ENCODE peak calls at places on chromosomes 11 and 22, in five cellular contexts. T is HCT116, X is hepatocyte, Q is left ventricle myocardium inferior, R is upper lobe of right lung. I is an unnamed sample. For H3K36me3, the result is how much of the 10 kb centered on the place peaks cover.

GRCh38 chr11:112745958-112746357 is 215.3 kb upstream of the NCAM1 start:
- DNase-seq in R (no peak), T (no peak), X (no peak), Q (no peak), I (no peak)

GRCh38 chr11:44264126-44264749 is 45.7 kb downstream of the ALX4 start:
- DNase-seq in T (no peak), R (no peak), Q (no peak), X (no peak), I (no peak)

GRCh38 chr22:18994056-18994455 is 58.0 kb upstream of the PRODH start:
- DNase-seq in X (no peak), Q (no peak), R (no peak), T (no peak), I (no peak)

GRCh38 chr22:24466831-24467249 is 28.3 kb upstream of the UPB1 start:
- DNase-seq in R (no peak), Q (peak), T (peak), X (no peak), I (no peak)

GRCh38 chr11:95486979-95487378 is 256.0 kb upstream of the SESN3 start:
- DNase-seq in T (no peak), X (no peak), R (no peak), Q (no peak), I (no peak)

GRCh38 chr11:10990160-10990559 is 132.3 kb upstream of the ZBED5 start:
- DNase-seq in Q (no peak), T (no peak), X (no peak), R (no peak), I (no peak)

GRCh38 chr22:39738746-39739145 is 154.8 kb downstream of the ENTHD1 start:
- DNase-seq in Q (no peak), X (peak), R (no peak), T (no peak), I (no peak)

GRCh38 chr11:59172345-59173079 is 580 bp downstream of the DTX4 start:
- DNase-seq in R (peak), T (no peak), X (peak), Q (no peak), I (peak)

GRCh38 chr11:114160884-114161283 is 101.4 kb downstream of the ZBTB16 start:
- DNase-seq in T (no peak), X (no peak), R (no peak), Q (no peak), I (no peak)

GRCh38 chr22:47355776-47356432 is 593.5 kb downstream of the TBC1D22A start:
- DNase-seq in R (no peak), Q (no peak), X (no peak), T (no peak), I (no peak)

GRCh38 chr11:105071060-105071732 is 26.1 kb upstream of the CARD16 start:
- DNase-seq in R (no peak), X (no peak), Q (no peak), T (no peak), I (no peak)

GRCh38 chr11:76782526-76783293 is 446 bp upstream of the TSKU start:
- DNase-seq in R (peak), Q (peak), X (peak), T (peak), I (peak)

GRCh38 chr11:71145988-71146824 is 106.2 kb downstream of the SHANK2 start:
- DNase-seq in X (no peak), T (no peak), R (peak), Q (no peak), I (no peak)

GRCh38 chr11:69390561-69390960 is 90.9 kb upstream of the LINC01488 start:
- DNase-seq in X (no peak), T (no peak), Q (no peak), R (no peak), I (no peak)

GRCh38 chr22:50691521-50691920 is 18.9 kb downstream of the SHANK3 start:
- DNase-seq in X (no peak), T (peak), Q (no peak), R (no peak), I (no peak)

GRCh38 chr22:30887418-30887817 is 81.2 kb downstream of the MORC2 start:
- DNase-seq in Q (peak), X (no peak), T (no peak), R (peak), I (no peak)

GRCh38 chr11:65211293-65212105 is 29.8 kb downstream of the CAPN1 start:
- DNase-seq in R (no peak), X (no peak), T (no peak), Q (no peak), I (no peak)

GRCh38 chr11:130876931-130877330 is 39.3 kb downstream of the SNX19 start:
- DNase-seq in R (no peak), Q (no peak), T (no peak), X (no peak), I (no peak)

GRCh38 chr11:130879836-130880235 is 36.4 kb downstream of the SNX19 start:
- DNase-seq in T (no peak), Q (no peak), X (no peak), R (no peak), I (no peak)

GRCh38 chr11:130876100-130876499 is 40.2 kb downstream of the SNX19 start:
- DNase-seq in R (no peak), Q (no peak), X (no peak), T (no peak), I (no peak)

GRCh38 chr11:130874955-130875531 is 41.2 kb downstream of the SNX19 start:
- DNase-seq in T (no peak), R (no peak), Q (no peak), X (no peak), I (no peak)

GRCh38 chr11:130877532-130877931 is 38.7 kb downstream of the SNX19 start:
- DNase-seq in T (no peak), Q (no peak), R (no peak), X (no peak), I (no peak)
- H3K36me3 ChIP-seq in T (under half), Q (half or more), R (half or more), X (under half), I (half or more)

DNA sequence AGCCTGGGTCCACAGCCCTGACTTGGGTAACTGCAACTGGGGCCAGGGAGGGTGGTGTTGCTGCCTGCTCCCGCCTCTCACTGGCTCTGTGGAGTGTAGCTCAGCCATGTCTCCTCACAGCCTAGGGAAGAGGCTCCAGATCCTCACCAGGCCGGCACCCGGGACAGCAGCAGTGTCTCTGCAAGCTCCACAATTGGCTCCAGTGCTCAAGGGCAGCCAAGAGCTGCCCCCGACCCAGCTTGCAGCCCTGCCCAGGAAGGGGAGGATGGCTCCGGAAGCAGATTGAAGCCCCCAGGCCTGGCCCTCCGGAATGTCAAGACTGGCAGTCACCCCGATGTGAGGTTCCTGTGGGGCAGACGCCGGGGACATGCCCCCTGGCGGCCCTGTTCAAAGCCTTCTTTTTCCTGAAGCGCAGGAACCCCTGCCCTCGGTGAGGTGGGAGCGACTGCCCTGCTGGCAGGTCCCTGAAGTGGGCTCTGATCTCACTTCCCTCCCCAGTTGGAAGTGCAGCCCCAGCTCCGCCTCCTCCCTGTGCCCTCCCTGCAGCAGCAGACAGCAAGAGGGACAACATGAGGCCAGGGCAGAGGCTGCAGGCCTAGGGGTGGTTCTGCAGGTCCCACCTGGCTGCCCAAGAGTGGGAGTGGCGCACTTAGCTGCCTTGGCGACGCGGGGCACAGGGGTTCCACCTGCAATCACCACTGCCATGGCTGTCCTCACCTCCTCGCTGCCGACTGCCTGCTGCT is 816.2 kb upstream of the LUZP2 start:
- DNase-seq in T (no peak), Q (no peak), X (no peak), R (no peak), I (peak)
- TF ChIP-seq CTCF in T (no peak), Q (no peak), X (no peak), R (no peak), I (no peak)

DNA sequence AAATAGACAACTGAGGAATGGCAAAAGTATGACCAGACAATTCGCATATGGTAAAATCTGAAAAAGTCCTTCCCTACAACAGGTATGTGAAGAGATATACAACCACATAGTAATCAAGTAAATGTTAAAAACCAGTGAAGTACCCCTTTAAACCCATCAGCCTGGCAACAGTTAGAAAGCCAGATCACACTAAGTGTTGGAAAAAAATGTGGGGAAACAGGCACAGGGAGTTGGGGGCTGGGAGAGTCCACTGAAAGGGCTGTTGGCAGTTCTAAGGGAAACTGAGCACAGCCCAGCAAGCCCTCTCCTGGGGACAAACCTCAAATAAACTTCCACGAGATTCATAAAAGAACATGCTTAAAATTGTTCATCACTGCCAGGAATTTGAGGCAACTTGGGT is 242.1 kb downstream of the BUD13 start:
- DNase-seq in R (peak), X (no peak), T (no peak), Q (no peak), I (no peak)
- H3K36me3 ChIP-seq in R (under half), X (under half), T (under half), Q (under half), I (under half)

DNA sequence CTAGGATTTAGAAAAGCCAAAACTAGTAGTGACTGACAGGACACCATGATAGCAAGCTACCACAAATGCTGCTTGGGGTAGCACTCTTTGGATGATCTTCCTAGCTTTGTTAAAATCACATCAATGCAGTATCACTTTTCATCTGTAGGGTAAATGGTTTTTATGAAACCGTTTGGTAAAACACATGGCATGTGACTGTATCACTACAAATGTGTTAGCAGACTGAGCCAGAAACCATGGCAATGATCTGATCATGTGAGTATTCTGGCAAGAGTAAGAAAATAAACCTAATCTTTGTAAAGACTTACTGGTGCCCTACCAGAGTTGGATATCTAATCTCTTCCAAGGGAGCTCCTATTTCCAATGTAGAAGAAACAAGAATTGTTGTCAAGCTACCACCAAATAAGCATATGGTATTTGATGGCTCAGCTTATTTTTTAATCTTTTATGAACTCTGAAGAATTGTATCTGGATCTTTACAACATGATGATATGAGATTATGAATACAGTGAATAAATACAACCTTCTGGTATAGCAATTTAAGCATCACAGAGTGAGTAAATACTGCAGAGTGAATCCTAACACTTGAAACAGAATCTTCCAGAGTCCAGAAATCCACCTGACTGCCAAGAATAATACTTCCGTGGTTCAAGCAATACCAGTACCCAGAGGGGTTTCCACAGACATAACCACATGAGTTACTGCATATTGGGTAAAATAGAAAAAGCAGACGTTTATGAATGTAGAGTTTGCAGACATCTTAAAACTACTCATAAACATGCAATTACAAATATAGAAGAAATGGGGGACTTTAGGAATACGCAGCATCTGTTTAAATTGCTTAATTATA is 238.9 kb downstream of the TTC28 start:
- DNase-seq in X (no peak), T (no peak), R (no peak), Q (no peak), I (no peak)
- TF ChIP-seq CTCF in X (no peak), T (no peak), R (no peak), Q (no peak), I (no peak)

GRCh38 chr11:36462321-36462720 is 47.8 kb downstream of the TRAF6 start:
- DNase-seq in R (no peak), Q (no peak), X (no peak), T (no peak), I (no peak)
- H3K36me3 ChIP-seq in R (under half), Q (under half), X (under half), T (under half), I (under half)

GRCh38 chr11:16630651-16631050 is 107.8 kb upstream of the C11orf58 start:
- DNase-seq in Q (no peak), R (no peak), T (no peak), X (no peak), I (no peak)

DNA sequence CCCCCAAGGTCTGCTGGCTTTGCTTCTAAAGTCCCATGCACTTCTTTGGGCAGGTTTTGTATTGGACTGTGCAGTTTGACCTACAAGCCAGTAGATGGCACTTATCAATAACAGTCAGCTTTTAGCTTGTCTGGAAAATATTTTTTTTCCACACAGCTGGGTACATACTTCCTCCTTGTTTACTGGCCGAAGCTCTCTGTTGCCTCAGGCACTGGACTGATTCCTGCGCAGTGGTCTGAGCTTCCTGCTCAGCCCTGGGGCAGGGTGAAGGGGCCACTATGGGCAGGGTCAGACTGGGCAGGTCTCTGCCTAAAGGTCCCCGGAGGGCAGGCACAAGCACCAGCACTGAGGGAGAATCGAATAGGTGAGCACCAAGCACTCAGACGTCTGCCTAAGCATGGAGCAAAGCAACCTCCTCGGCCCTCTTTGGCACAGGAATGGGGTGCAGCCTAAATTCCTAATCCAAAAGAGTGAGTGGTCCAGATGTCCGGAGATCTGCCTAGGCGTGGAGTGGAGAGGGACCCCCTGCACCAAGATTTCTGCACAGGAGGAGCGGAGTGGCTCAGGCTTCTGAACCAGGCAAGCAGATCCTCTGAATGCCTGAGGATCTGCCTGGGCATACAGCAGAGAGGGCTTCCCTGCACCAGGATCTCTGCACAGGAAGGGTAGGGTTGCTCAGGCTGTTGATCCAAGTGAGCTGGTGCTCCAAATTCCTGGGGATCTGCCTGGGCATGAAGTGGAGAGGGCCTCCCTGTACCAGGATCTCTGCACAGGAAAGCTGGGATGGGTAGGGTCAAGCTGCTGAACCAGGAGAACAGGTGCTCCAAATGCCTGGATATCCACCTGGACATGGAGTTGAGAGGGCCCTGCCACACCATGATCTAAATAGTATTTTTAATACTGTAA is 105.9 kb upstream of the C11orf58 start:
- DNase-seq in Q (no peak), X (peak), R (no peak), T (peak), I (no peak)
- TF ChIP-seq CTCF in Q (peak), X (peak), R (no peak), T (peak), I (no peak)